ENCODE peak calls at places on chromosome 4, in four cellular contexts. One of them, this sample, is unnamed.

GRCh38 chr4:6331018-6331417 is 61.4 kb downstream of the WFS1 start:
- DNase-seq in stimulated activated CD4-positive, alpha-beta T cell treated with anti-CD3 and anti-CD28 coated beads, Interleukin-15, amount 100 ng/mL, for 1 hour: no peak
- DNase-seq in NAMALWA: peak
- DNase-seq in stimulated activated CD8-positive, alpha-beta memory T cell treated with anti-CD3 and anti-CD28 coated beads, Interleukin-15, amount 100 ng/mL, for 4 hours: no peak
- DNase-seq in this sample: no peak

GRCh38 chr4:56958111-56958517 is 19.3 kb downstream of the NOA1 start:
- DNase-seq in stimulated activated CD4-positive, alpha-beta T cell treated with anti-CD3 and anti-CD28 coated beads, Interleukin-15, amount 100 ng/mL, for 1 hour: no peak
- DNase-seq in NAMALWA: no peak
- DNase-seq in stimulated activated CD8-positive, alpha-beta memory T cell treated with anti-CD3 and anti-CD28 coated beads, Interleukin-15, amount 100 ng/mL, for 4 hours: no peak
- DNase-seq in this sample: no peak

GRCh38 chr4:175373031-175373430 is 439.0 kb downstream of the GPM6A start:
- DNase-seq in stimulated activated CD4-positive, alpha-beta T cell treated with anti-CD3 and anti-CD28 coated beads, Interleukin-15, amount 100 ng/mL, for 1 hour: no peak
- DNase-seq in NAMALWA: no peak
- DNase-seq in stimulated activated CD8-positive, alpha-beta memory T cell treated with anti-CD3 and anti-CD28 coated beads, Interleukin-15, amount 100 ng/mL, for 4 hours: no peak
- DNase-seq in this sample: no peak

GRCh38 chr4:26183017-26183416 is 137.8 kb upstream of the RBPJ start:
- DNase-seq in stimulated activated CD4-positive, alpha-beta T cell treated with anti-CD3 and anti-CD28 coated beads, Interleukin-15, amount 100 ng/mL, for 1 hour: no peak
- DNase-seq in NAMALWA: no peak
- DNase-seq in stimulated activated CD8-positive, alpha-beta memory T cell treated with anti-CD3 and anti-CD28 coated beads, Interleukin-15, amount 100 ng/mL, for 4 hours: no peak
- DNase-seq in this sample: no peak

GRCh38 chr4:132992686-132993085 is 156.4 kb upstream of the PCDH10 start:
- DNase-seq in stimulated activated CD4-positive, alpha-beta T cell treated with anti-CD3 and anti-CD28 coated beads, Interleukin-15, amount 100 ng/mL, for 1 hour: no peak
- DNase-seq in NAMALWA: no peak
- DNase-seq in stimulated activated CD8-positive, alpha-beta memory T cell treated with anti-CD3 and anti-CD28 coated beads, Interleukin-15, amount 100 ng/mL, for 4 hours: no peak
- DNase-seq in this sample: no peak

GRCh38 chr4:87492617-87493016 is 36.6 kb downstream of the SPARCL1 start:
- DNase-seq in stimulated activated CD4-positive, alpha-beta T cell treated with anti-CD3 and anti-CD28 coated beads, Interleukin-15, amount 100 ng/mL, for 1 hour: no peak
- DNase-seq in NAMALWA: no peak
- DNase-seq in stimulated activated CD8-positive, alpha-beta memory T cell treated with anti-CD3 and anti-CD28 coated beads, Interleukin-15, amount 100 ng/mL, for 4 hours: no peak
- DNase-seq in this sample: no peak

GRCh38 chr4:80307774-80308465 is 27.6 kb upstream of the CFAP299 start:
- DNase-seq in stimulated activated CD4-positive, alpha-beta T cell treated with anti-CD3 and anti-CD28 coated beads, Interleukin-15, amount 100 ng/mL, for 1 hour: no peak
- DNase-seq in NAMALWA: no peak
- DNase-seq in stimulated activated CD8-positive, alpha-beta memory T cell treated with anti-CD3 and anti-CD28 coated beads, Interleukin-15, amount 100 ng/mL, for 4 hours: no peak
- DNase-seq in this sample: no peak

GRCh38 chr4:94961420-94961819 is 203.7 kb downstream of the BMPR1B start:
- DNase-seq in stimulated activated CD4-positive, alpha-beta T cell treated with anti-CD3 and anti-CD28 coated beads, Interleukin-15, amount 100 ng/mL, for 1 hour: no peak
- DNase-seq in NAMALWA: no peak
- DNase-seq in stimulated activated CD8-positive, alpha-beta memory T cell treated with anti-CD3 and anti-CD28 coated beads, Interleukin-15, amount 100 ng/mL, for 4 hours: no peak
- DNase-seq in this sample: no peak

GRCh38 chr4:159150380-159150779 is 47.5 kb downstream of the RAPGEF2 start:
- DNase-seq in stimulated activated CD4-positive, alpha-beta T cell treated with anti-CD3 and anti-CD28 coated beads, Interleukin-15, amount 100 ng/mL, for 1 hour: no peak
- DNase-seq in NAMALWA: peak
- DNase-seq in stimulated activated CD8-positive, alpha-beta memory T cell treated with anti-CD3 and anti-CD28 coated beads, Interleukin-15, amount 100 ng/mL, for 4 hours: no peak
- DNase-seq in this sample: no peak

This sample was measured in cerebellar nuclear complex.